ENCODE peak calls at places on chromosomes 2 and 18, in nine cellular contexts. Y, J, E, F, O, H, S, C and Q are unnamed samples.

GRCh38 chr2:7867858-7868257 is 814.0 kb upstream of the ID2 start:
- DNase-seq in Y (no peak), J (no peak), E (no peak), F (no peak), O (no peak), H (no peak), S (peak), C (no peak), Q (no peak)

GRCh38 chr2:20439193-20439475 is 7.7 kb upstream of the RHOB start:
- DNase-seq in Y (no peak), J (peak), E (no peak), F (no peak), O (no peak), H (peak), S (no peak), C (no peak), Q (no peak)

GRCh38 chr2:147135401-147135800 is 709.4 kb upstream of the ACVR2A start:
- DNase-seq in Y (no peak), J (no peak), E (no peak), F (no peak), O (no peak), H (no peak), S (no peak), C (no peak), Q (no peak)

GRCh38 chr2:64543006-64543697 is 19.0 kb downstream of the AFTPH start:
- DNase-seq in Y (no peak), J (no peak), E (no peak), F (no peak), O (no peak), H (peak), S (no peak), C (no peak), Q (no peak)

GRCh38 chr2:144331652-144332355 is 188.1 kb downstream of the ZEB2 start:
- DNase-seq in Y (no peak), J (no peak), E (no peak), F (no peak), O (peak), H (no peak), S (no peak), C (peak), Q (no peak)

GRCh38 chr2:23594079-23594494 is 209.1 kb downstream of the KLHL29 start:
- DNase-seq in Y (no peak), J (no peak), E (no peak), F (no peak), O (no peak), H (no peak), S (no peak), C (no peak), Q (peak)

GRCh38 chr18:49020621-49021021 is 69.9 kb upstream of the SMAD7 start:
- DNase-seq in Y (no peak), J (no peak), E (no peak), F (no peak), O (peak), H (peak), S (no peak), C (no peak), Q (no peak)

GRCh38 chr2:29062371-29062770 is 12.0 kb downstream of the PCARE start:
- DNase-seq in Y (no peak), J (no peak), E (no peak), F (no peak), O (no peak), H (no peak), S (no peak), C (no peak), Q (no peak)

GRCh38 chr2:69196327-69197117 is 183.5 kb downstream of the ANTXR1 start:
- DNase-seq in Y (no peak), J (peak), E (no peak), F (peak), O (no peak), H (peak), S (no peak), C (no peak), Q (no peak)

GRCh38 chr2:239349448-239350135 is 51.2 kb downstream of the HDAC4 start:
- DNase-seq in Y (no peak), J (peak), E (no peak), F (peak), O (no peak), H (no peak), S (no peak), C (peak), Q (no peak)

GRCh38 chr18:23619388-23619873 is 33.1 kb upstream of the NPC1 start:
- DNase-seq in Y (peak), J (peak), E (no peak), F (no peak), O (no peak), H (no peak), S (peak), C (peak), Q (no peak)

GRCh38 chr2:96144481-96145027 is 686 bp downstream of the DUSP2 start:
- DNase-seq in Y (no peak), J (no peak), E (no peak), F (no peak), O (no peak), H (no peak), S (peak), C (no peak), Q (no peak)

GRCh38 chr2:217904614-217904965 is 98.2 kb downstream of the TNS1 start:
- DNase-seq in Y (no peak), J (no peak), E (peak), F (no peak), O (no peak), H (no peak), S (no peak), C (no peak), Q (no peak)

GRCh38 chr2:70887550-70888229 is 48.0 kb upstream of the ATP6V1B1 start:
- DNase-seq in Y (peak), J (no peak), E (peak), F (no peak), O (no peak), H (no peak), S (peak), C (peak), Q (no peak)

GRCh38 chr2:108911807-108912628 is 77.0 kb downstream of the EDAR start:
- DNase-seq in Y (no peak), J (no peak), E (no peak), F (no peak), O (peak), H (no peak), S (no peak), C (no peak), Q (no peak)

GRCh38 chr18:75248426-75249191 is 38.0 kb downstream of the TSHZ1 start:
- DNase-seq in Y (no peak), J (no peak), E (no peak), F (no peak), O (no peak), H (no peak), S (no peak), C (no peak), Q (no peak)

GRCh38 chr2:11874861-11875260 is 128.4 kb downstream of the LPIN1 start:
- DNase-seq in Y (no peak), J (no peak), E (no peak), F (no peak), O (no peak), H (no peak), S (no peak), C (no peak), Q (no peak)

GRCh38 chr2:191358325-191359025 is 113.3 kb downstream of the MYO1B start:
- DNase-seq in Y (no peak), J (no peak), E (no peak), F (no peak), O (no peak), H (peak), S (no peak), C (no peak), Q (peak)

GRCh38 chr2:172950565-172950964 is 125.1 kb upstream of the MAP3K20 start:
- DNase-seq in Y (no peak), J (no peak), E (no peak), F (no peak), O (no peak), H (no peak), S (no peak), C (no peak), Q (no peak)

GRCh38 chr18:36828157-36828629 is 609 bp downstream of the TPGS2 start:
- DNase-seq in Y (peak), J (peak), E (no peak), F (peak), O (no peak), H (peak), S (no peak), C (peak), Q (no peak)

GRCh38 chr18:48100712-48101165 is 170.3 kb upstream of the SMAD2 start:
- DNase-seq in Y (no peak), J (no peak), E (no peak), F (no peak), O (no peak), H (no peak), S (no peak), C (peak), Q (no peak)

GRCh38 chr2:234257859-234258561 is 207.5 kb downstream of the SPP2 start:
- DNase-seq in Y (peak), J (peak), E (peak), F (peak), O (no peak), H (peak), S (no peak), C (peak), Q (no peak)

GRCh38 chr18:65753520-65753919 is 2.7 kb downstream of the CDH7 start:
- DNase-seq in Y (no peak), J (peak), E (no peak), F (peak), O (no peak), H (no peak), S (peak), C (peak), Q (peak)

GRCh38 chr2:191719261-191719660 is 41.3 kb downstream of the NABP1 start:
- DNase-seq in Y (no peak), J (no peak), E (no peak), F (no peak), O (no peak), H (no peak), S (no peak), C (no peak), Q (no peak)

GRCh38 chr2:104774631-104775030 is 79.3 kb upstream of the POU3F3 start:
- DNase-seq in Y (no peak), J (peak), E (no peak), F (no peak), O (no peak), H (no peak), S (no peak), C (no peak), Q (peak)

GRCh38 chr2:204108874-204109295 is 172.3 kb downstream of the ICOS start:
- DNase-seq in Y (no peak), J (no peak), E (no peak), F (no peak), O (no peak), H (no peak), S (peak), C (no peak), Q (no peak)

GRCh38 chr2:204109681-204110080 is 173.1 kb downstream of the ICOS start:
- DNase-seq in Y (no peak), J (no peak), E (no peak), F (no peak), O (no peak), H (no peak), S (no peak), C (no peak), Q (peak)

GRCh38 chr2:204104821-204105220 is 168.3 kb downstream of the ICOS start:
- DNase-seq in Y (no peak), J (no peak), E (no peak), F (no peak), O (no peak), H (no peak), S (no peak), C (no peak), Q (no peak)

GRCh38 chr2:204110250-204111183 is 174.0 kb downstream of the ICOS start:
- DNase-seq in Y (no peak), J (peak), E (no peak), F (no peak), O (no peak), H (no peak), S (peak), C (no peak), Q (no peak)

DNA sequence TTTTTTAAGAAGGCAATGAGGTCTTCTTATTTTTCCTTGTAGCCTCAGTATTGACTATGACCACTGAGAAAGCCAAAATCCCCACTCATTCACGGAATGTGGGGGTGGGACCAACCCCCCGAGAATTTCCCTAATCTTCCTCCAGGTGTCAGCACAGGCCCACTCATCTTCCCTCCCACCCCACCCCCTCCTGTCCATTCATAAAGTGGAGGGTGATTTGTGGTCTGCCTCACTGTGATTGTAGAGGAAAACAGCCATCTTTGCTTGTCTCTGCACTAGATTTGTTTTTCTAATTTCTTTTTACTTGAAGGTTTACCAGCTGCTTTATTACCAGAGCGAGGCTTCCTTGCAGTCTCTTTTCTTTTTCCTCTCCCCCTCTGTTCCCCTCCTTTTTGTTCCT is 171.7 kb downstream of the ICOS start:
- DNase-seq in Y (no peak), J (peak), E (no peak), F (no peak), O (no peak), H (no peak), S (peak), C (peak), Q (no peak)
- TF ChIP-seq CTCF in Y (peak), J (peak), E (peak), F (peak), O (peak), H (no peak), S (peak), C (peak), Q (peak)

DNA sequence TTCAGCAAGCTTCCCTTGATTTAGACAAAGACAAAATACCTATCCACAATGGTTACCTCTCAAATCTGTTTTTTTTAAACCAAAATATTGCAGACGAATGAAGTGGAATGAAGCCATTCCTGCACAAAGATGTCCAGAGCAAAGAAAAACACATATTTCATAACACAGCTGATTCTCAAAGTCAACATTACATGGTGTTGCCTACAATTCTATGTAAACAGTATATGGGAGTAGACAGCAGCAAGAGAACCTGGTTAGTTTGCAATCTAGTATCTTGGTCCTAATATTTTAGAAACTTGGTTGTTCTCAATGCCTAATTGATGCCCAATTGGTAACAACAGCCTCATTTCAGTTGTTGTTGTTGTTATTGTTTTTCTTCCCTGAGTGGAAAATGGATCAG is 1240.9 kb upstream of the CHAC2 start:
- DNase-seq in Y (no peak), J (no peak), E (no peak), F (no peak), O (no peak), H (no peak), S (no peak), C (no peak), Q (no peak)
- H3K4me3 ChIP-seq in Y (no peak), J (no peak), E (no peak), F (no peak), O (no peak), H (no peak), S (no peak), C (no peak), Q (no peak)

GRCh38 chr2:235639885-235640284 is 146.0 kb downstream of the AGAP1 start:
- DNase-seq in Y (no peak), J (no peak), E (no peak), F (no peak), O (no peak), H (no peak), S (no peak), C (no peak), Q (no peak)

GRCh38 chr2:235637906-235638305 is 144.1 kb downstream of the AGAP1 start:
- DNase-seq in Y (no peak), J (no peak), E (no peak), F (no peak), O (no peak), H (no peak), S (no peak), C (no peak), Q (no peak)

GRCh38 chr2:235639387-235639786 is 145.5 kb downstream of the AGAP1 start:
- DNase-seq in Y (peak), J (peak), E (peak), F (peak), O (peak), H (peak), S (no peak), C (no peak), Q (peak)

GRCh38 chr2:235636471-235637005 is 142.7 kb downstream of the AGAP1 start:
- DNase-seq in Y (no peak), J (no peak), E (no peak), F (no peak), O (no peak), H (no peak), S (no peak), C (no peak), Q (no peak)

DNA sequence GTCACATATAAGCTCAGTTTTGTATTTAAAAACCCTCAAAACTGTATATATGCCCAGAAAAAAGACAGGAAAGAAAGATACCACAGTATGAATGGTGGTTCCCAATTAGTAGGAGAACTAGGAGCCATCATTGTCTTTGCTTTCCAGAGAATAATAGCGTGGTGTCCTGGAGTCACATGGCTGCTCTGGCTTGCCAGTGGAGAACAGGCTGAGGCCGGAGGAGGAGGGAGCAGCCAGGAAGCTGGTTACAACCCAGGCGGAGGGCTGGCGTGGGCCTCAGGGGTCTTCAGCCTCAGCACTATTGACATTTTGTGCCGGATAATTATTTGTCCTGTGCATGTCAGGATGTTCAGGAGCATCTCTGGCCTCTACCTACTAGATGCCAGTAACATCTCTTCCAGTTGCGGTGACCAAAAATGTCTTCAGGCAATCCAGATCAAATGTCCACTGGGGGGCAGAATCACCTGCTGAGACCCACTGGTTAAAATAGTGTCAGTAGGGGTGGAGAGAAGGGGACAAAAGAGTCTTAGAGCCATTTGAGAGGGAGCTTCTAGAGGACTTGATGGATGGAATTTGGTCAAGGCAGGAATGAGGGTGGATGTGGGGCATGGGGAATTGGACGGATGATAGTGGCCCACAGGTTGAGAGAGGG is 144.8 kb downstream of the AGAP1 start:
- DNase-seq in Y (no peak), J (no peak), E (no peak), F (no peak), O (no peak), H (no peak), S (no peak), C (peak), Q (no peak)
- TF ChIP-seq CTCF in Y (no peak), J (no peak), E (no peak), F (no peak), O (no peak), H (no peak), S (no peak), C (peak), Q (peak)

DNA sequence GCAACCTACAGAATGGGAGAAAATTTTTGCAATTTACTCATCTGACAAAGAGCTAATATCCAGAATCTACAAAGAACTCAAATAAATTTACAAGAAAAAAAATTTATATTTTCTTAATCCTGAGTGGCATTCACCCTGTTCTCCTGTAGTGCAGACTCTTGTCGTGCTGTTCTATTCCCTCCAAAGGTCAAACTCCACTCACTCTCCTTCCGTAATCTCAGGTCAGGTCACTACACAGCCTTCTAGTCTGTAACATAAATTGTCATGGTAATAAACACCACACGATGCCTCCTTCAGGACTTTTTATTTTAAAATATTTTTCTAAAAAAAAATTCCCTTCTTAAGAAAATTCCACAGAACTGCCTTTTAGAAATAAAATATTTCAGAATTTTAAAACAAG is 417.9 kb upstream of the GCFC2 start:
- DNase-seq in Y (no peak), J (no peak), E (no peak), F (no peak), O (no peak), H (no peak), S (no peak), C (no peak), Q (no peak)
- H3K4me3 ChIP-seq in Y (no peak), J (no peak), E (no peak), F (no peak), O (no peak), H (no peak), S (no peak), C (no peak), Q (no peak)